ENCODE peak calls at places on chromosomes 16 and 17, in nine cellular contexts. One of them, this sample, is unnamed.

GRCh38 chr16:54253118-54253517 is 33.5 kb downstream of the IRX3 start:
- DNase-seq in stimulated activated CD4-positive, alpha-beta T cell treated with anti-CD3 and anti-CD28 coated beads, Interleukin-4, amount 100 ng/mL, for 48 hours: no peak
- DNase-seq in mucosa of descending colon: no peak
- DNase-seq in nephron progenitor cell: no peak
- DNase-seq in hypothalamus: no peak
- DNase-seq in WTC11: no peak
- DNase-seq in heart left ventricle: no peak
- DNase-seq in psoas muscle: peak; percentile 60
- DNase-seq in stimulated activated CD8-positive, alpha-beta memory T cell treated with anti-CD3 and anti-CD28 coated beads, Interleukin-12 subunit alpha, Interleukin-12 subunit beta, amount 100 ng/mL, for 4 hours: no peak
- DNase-seq in this sample: no peak

GRCh38 chr17:58679263-58680037 is 12.4 kb downstream of the TEX14 start:
- DNase-seq in stimulated activated CD4-positive, alpha-beta T cell treated with anti-CD3 and anti-CD28 coated beads, Interleukin-4, amount 100 ng/mL, for 48 hours: no peak
- DNase-seq in mucosa of descending colon: no peak
- DNase-seq in nephron progenitor cell: no peak
- DNase-seq in hypothalamus: no peak
- DNase-seq in WTC11: no peak
- DNase-seq in heart left ventricle: no peak
- DNase-seq in psoas muscle: no peak
- DNase-seq in stimulated activated CD8-positive, alpha-beta memory T cell treated with anti-CD3 and anti-CD28 coated beads, Interleukin-12 subunit alpha, Interleukin-12 subunit beta, amount 100 ng/mL, for 4 hours: no peak
- DNase-seq in this sample: peak; percentile 87

GRCh38 chr17:77527394-77527793 is 386.6 kb downstream of the SEC14L1 start:
- DNase-seq in stimulated activated CD4-positive, alpha-beta T cell treated with anti-CD3 and anti-CD28 coated beads, Interleukin-4, amount 100 ng/mL, for 48 hours: no peak
- DNase-seq in mucosa of descending colon: no peak
- DNase-seq in nephron progenitor cell: no peak
- DNase-seq in hypothalamus: no peak
- DNase-seq in WTC11: no peak
- DNase-seq in heart left ventricle: no peak
- DNase-seq in psoas muscle: no peak
- DNase-seq in stimulated activated CD8-positive, alpha-beta memory T cell treated with anti-CD3 and anti-CD28 coated beads, Interleukin-12 subunit alpha, Interleukin-12 subunit beta, amount 100 ng/mL, for 4 hours: no peak
- DNase-seq in this sample: no peak

GRCh38 chr17:43018008-43018853 is 4.0 kb downstream of the VAT1 start:
- DNase-seq in stimulated activated CD4-positive, alpha-beta T cell treated with anti-CD3 and anti-CD28 coated beads, Interleukin-4, amount 100 ng/mL, for 48 hours: no peak
- DNase-seq in mucosa of descending colon: no peak
- DNase-seq in nephron progenitor cell: peak; percentile 65
- DNase-seq in hypothalamus: no peak
- DNase-seq in WTC11: no peak
- DNase-seq in heart left ventricle: no peak
- DNase-seq in psoas muscle: no peak
- DNase-seq in stimulated activated CD8-positive, alpha-beta memory T cell treated with anti-CD3 and anti-CD28 coated beads, Interleukin-12 subunit alpha, Interleukin-12 subunit beta, amount 100 ng/mL, for 4 hours: no peak
- DNase-seq in this sample: peak; percentile 50

GRCh38 chr17:40564195-40564882 is 933 bp downstream of the CCR7 start:
- DNase-seq in stimulated activated CD4-positive, alpha-beta T cell treated with anti-CD3 and anti-CD28 coated beads, Interleukin-4, amount 100 ng/mL, for 48 hours: no peak
- DNase-seq in mucosa of descending colon: no peak
- DNase-seq in nephron progenitor cell: no peak
- DNase-seq in hypothalamus: no peak
- DNase-seq in WTC11: no peak
- DNase-seq in heart left ventricle: no peak
- DNase-seq in psoas muscle: peak; percentile 36
- DNase-seq in stimulated activated CD8-positive, alpha-beta memory T cell treated with anti-CD3 and anti-CD28 coated beads, Interleukin-12 subunit alpha, Interleukin-12 subunit beta, amount 100 ng/mL, for 4 hours: no peak
- DNase-seq in this sample: no peak

GRCh38 chr17:79046501-79047280 is 22.7 kb downstream of the C1QTNF1 start:
- DNase-seq in stimulated activated CD4-positive, alpha-beta T cell treated with anti-CD3 and anti-CD28 coated beads, Interleukin-4, amount 100 ng/mL, for 48 hours: no peak
- DNase-seq in mucosa of descending colon: no peak
- DNase-seq in nephron progenitor cell: no peak
- DNase-seq in hypothalamus: no peak
- DNase-seq in WTC11: no peak
- DNase-seq in heart left ventricle: peak; percentile 71
- DNase-seq in psoas muscle: peak; percentile 77
- DNase-seq in stimulated activated CD8-positive, alpha-beta memory T cell treated with anti-CD3 and anti-CD28 coated beads, Interleukin-12 subunit alpha, Interleukin-12 subunit beta, amount 100 ng/mL, for 4 hours: no peak
- DNase-seq in this sample: no peak

GRCh38 chr17:75785016-75785769 is 587 bp downstream of the UNK start:
- DNase-seq in stimulated activated CD4-positive, alpha-beta T cell treated with anti-CD3 and anti-CD28 coated beads, Interleukin-4, amount 100 ng/mL, for 48 hours: peak; percentile 82
- DNase-seq in mucosa of descending colon: peak; percentile 96
- DNase-seq in nephron progenitor cell: peak; percentile 79
- DNase-seq in hypothalamus: peak; percentile 85
- DNase-seq in WTC11: peak; percentile 87
- DNase-seq in heart left ventricle: peak; percentile 94
- DNase-seq in psoas muscle: peak; percentile 97
- DNase-seq in stimulated activated CD8-positive, alpha-beta memory T cell treated with anti-CD3 and anti-CD28 coated beads, Interleukin-12 subunit alpha, Interleukin-12 subunit beta, amount 100 ng/mL, for 4 hours: peak; percentile 86
- DNase-seq in this sample: peak; percentile 95

GRCh38 chr17:42428141-42428944 is 5.3 kb upstream of the CAVIN1 start:
- DNase-seq in stimulated activated CD4-positive, alpha-beta T cell treated with anti-CD3 and anti-CD28 coated beads, Interleukin-4, amount 100 ng/mL, for 48 hours: no peak
- DNase-seq in mucosa of descending colon: no peak
- DNase-seq in nephron progenitor cell: peak; percentile 35
- DNase-seq in hypothalamus: no peak
- DNase-seq in WTC11: peak; percentile 59
- DNase-seq in heart left ventricle: no peak
- DNase-seq in psoas muscle: no peak
- DNase-seq in stimulated activated CD8-positive, alpha-beta memory T cell treated with anti-CD3 and anti-CD28 coated beads, Interleukin-12 subunit alpha, Interleukin-12 subunit beta, amount 100 ng/mL, for 4 hours: no peak
- DNase-seq in this sample: peak; percentile 97

GRCh38 chr16:85227924-85228462 is 115.7 kb upstream of the CIBAR2 start:
- DNase-seq in stimulated activated CD4-positive, alpha-beta T cell treated with anti-CD3 and anti-CD28 coated beads, Interleukin-4, amount 100 ng/mL, for 48 hours: no peak
- DNase-seq in mucosa of descending colon: no peak
- DNase-seq in nephron progenitor cell: peak; percentile 69
- DNase-seq in hypothalamus: no peak
- DNase-seq in WTC11: peak; percentile 53
- DNase-seq in heart left ventricle: no peak
- DNase-seq in psoas muscle: peak; percentile 71
- DNase-seq in stimulated activated CD8-positive, alpha-beta memory T cell treated with anti-CD3 and anti-CD28 coated beads, Interleukin-12 subunit alpha, Interleukin-12 subunit beta, amount 100 ng/mL, for 4 hours: no peak
- DNase-seq in this sample: peak; percentile 62

GRCh38 chr17:74429604-74430384 is 2.1 kb upstream of the GPRC5C start:
- DNase-seq in stimulated activated CD4-positive, alpha-beta T cell treated with anti-CD3 and anti-CD28 coated beads, Interleukin-4, amount 100 ng/mL, for 48 hours: no peak
- DNase-seq in mucosa of descending colon: peak; percentile 74
- DNase-seq in nephron progenitor cell: peak; percentile 32
- DNase-seq in hypothalamus: no peak
- DNase-seq in WTC11: no peak
- DNase-seq in heart left ventricle: peak; percentile 43
- DNase-seq in psoas muscle: peak; percentile 83
- DNase-seq in stimulated activated CD8-positive, alpha-beta memory T cell treated with anti-CD3 and anti-CD28 coated beads, Interleukin-12 subunit alpha, Interleukin-12 subunit beta, amount 100 ng/mL, for 4 hours: no peak
- DNase-seq in this sample: no peak

GRCh38 chr17:43769426-43769825 is 9.4 kb downstream of the DUSP3 start:
- DNase-seq in stimulated activated CD4-positive, alpha-beta T cell treated with anti-CD3 and anti-CD28 coated beads, Interleukin-4, amount 100 ng/mL, for 48 hours: no peak
- DNase-seq in mucosa of descending colon: no peak
- DNase-seq in nephron progenitor cell: no peak
- DNase-seq in hypothalamus: no peak
- DNase-seq in WTC11: no peak
- DNase-seq in heart left ventricle: no peak
- DNase-seq in psoas muscle: no peak
- DNase-seq in stimulated activated CD8-positive, alpha-beta memory T cell treated with anti-CD3 and anti-CD28 coated beads, Interleukin-12 subunit alpha, Interleukin-12 subunit beta, amount 100 ng/mL, for 4 hours: no peak
- DNase-seq in this sample: no peak

GRCh38 chr16:9136596-9136995 is 45.2 kb downstream of the HAPSTR1 start:
- DNase-seq in stimulated activated CD4-positive, alpha-beta T cell treated with anti-CD3 and anti-CD28 coated beads, Interleukin-4, amount 100 ng/mL, for 48 hours: no peak
- DNase-seq in mucosa of descending colon: no peak
- DNase-seq in nephron progenitor cell: no peak
- DNase-seq in hypothalamus: no peak
- DNase-seq in WTC11: no peak
- DNase-seq in heart left ventricle: no peak
- DNase-seq in psoas muscle: peak; percentile 18
- DNase-seq in stimulated activated CD8-positive, alpha-beta memory T cell treated with anti-CD3 and anti-CD28 coated beads, Interleukin-12 subunit alpha, Interleukin-12 subunit beta, amount 100 ng/mL, for 4 hours: no peak
- DNase-seq in this sample: no peak

GRCh38 chr16:70706948-70707465 is 21.2 kb upstream of the MTSS2 start:
- DNase-seq in stimulated activated CD4-positive, alpha-beta T cell treated with anti-CD3 and anti-CD28 coated beads, Interleukin-4, amount 100 ng/mL, for 48 hours: no peak
- DNase-seq in mucosa of descending colon: no peak
- DNase-seq in nephron progenitor cell: no peak
- DNase-seq in hypothalamus: no peak
- DNase-seq in WTC11: no peak
- DNase-seq in heart left ventricle: no peak
- DNase-seq in psoas muscle: no peak
- DNase-seq in stimulated activated CD8-positive, alpha-beta memory T cell treated with anti-CD3 and anti-CD28 coated beads, Interleukin-12 subunit alpha, Interleukin-12 subunit beta, amount 100 ng/mL, for 4 hours: no peak
- DNase-seq in this sample: peak; percentile 36

This sample was measured in choroid plexus epithelial cell.